ENCODE peak calls at places on chromosomes 1 and 21, in five cellular contexts. N is IMR-90, W is SK-N-SH, Y is K562, O is GM12878. M is an unnamed sample.

GRCh38 chr21:45276620-45277019 is 11.1 kb downstream of the POFUT2 start:
- DNase-seq in N (no peak), W (no peak), Y (no peak), O (no peak), M (no peak)

GRCh38 chr1:58041621-58042020 is 504.9 kb downstream of the OMA1 start:
- DNase-seq in N (no peak), W (no peak), Y (no peak), O (no peak), M (no peak)

GRCh38 chr1:23598424-23598823 is 39.1 kb upstream of the ID3 start:
- DNase-seq in N (no peak), W (peak; percentile 81), Y (no peak), O (no peak), M (no peak)

GRCh38 chr1:96843196-96843595 is 121.6 kb downstream of the PTBP2 start:
- DNase-seq in N (peak; percentile 57), W (no peak), Y (no peak), O (no peak), M (no peak)

GRCh38 chr1:37890378-37891014 is 31.1 kb upstream of the MTF1 start:
- DNase-seq in N (peak; percentile 43), W (peak; percentile 56), Y (peak; percentile 58), O (peak; percentile 16), M (peak; percentile 14)

GRCh38 chr1:214637722-214638473 is 34.9 kb downstream of the CENPF start:
- DNase-seq in N (peak; percentile 69), W (no peak), Y (peak; percentile 29), O (no peak), M (peak; percentile 43)

GRCh38 chr1:39620659-39621165 is 18.7 kb downstream of the HEYL start:
- DNase-seq in N (no peak), W (no peak), Y (no peak), O (no peak), M (no peak)

GRCh38 chr1:236129315-236129714 is 13.0 kb upstream of the GPR137B start:
- DNase-seq in N (no peak), W (no peak), Y (no peak), O (no peak), M (no peak)

GRCh38 chr1:208174736-208175507 is 69.3 kb downstream of the PLXNA2 start:
- DNase-seq in N (peak; percentile 68), W (no peak), Y (no peak), O (no peak), M (no peak)

GRCh38 chr1:6923012-6923805 is 138.0 kb downstream of the CAMTA1 start:
- DNase-seq in N (no peak), W (no peak), Y (no peak), O (no peak), M (no peak)

GRCh38 chr1:1302951-1303509 is 4.7 kb downstream of the ACAP3 start:
- DNase-seq in N (no peak), W (no peak), Y (no peak), O (no peak), M (no peak)

GRCh38 chr1:169003864-169004516 is 102.5 kb upstream of the ATP1B1 start:
- DNase-seq in N (no peak), W (no peak), Y (no peak), O (no peak), M (peak; percentile 23)
- TF ChIP-seq RCOR1 in N (no peak), W (no peak), Y (no peak), O (no peak), M (no peak)

GRCh38 chr1:74468982-74469603 is 43.3 kb downstream of the LRRC53 start:
- DNase-seq in N (peak; percentile 56), W (peak; percentile 66), Y (peak; percentile 15), O (no peak), M (peak; percentile 35)
- TF ChIP-seq CTCF in N (peak; percentile 71), W (peak; percentile 75), Y (peak; percentile 50), O (peak; percentile 48), M (peak; percentile 50)

GRCh38 chr1:237500566-237500965 is 390.2 kb downstream of the ZP4 start:
- DNase-seq in N (no peak), W (no peak), Y (no peak), O (no peak), M (no peak)
- TF ChIP-seq RCOR1 in N (no peak), W (no peak), Y (no peak), O (no peak), M (no peak)

GRCh38 chr21:46399129-46399528 is 59.6 kb upstream of the DIP2A start:
- DNase-seq in N (no peak), W (no peak), Y (no peak), O (no peak), M (no peak)

GRCh38 chr21:46404306-46404705 is 54.4 kb upstream of the DIP2A start:
- DNase-seq in N (no peak), W (no peak), Y (no peak), O (no peak), M (no peak)

GRCh38 chr21:46401186-46401910 is 57.3 kb upstream of the DIP2A start:
- DNase-seq in N (no peak), W (no peak), Y (no peak), O (no peak), M (no peak)

GRCh38 chr21:46399686-46400085 is 59.0 kb upstream of the DIP2A start:
- DNase-seq in N (no peak), W (no peak), Y (no peak), O (no peak), M (no peak)

DNA sequence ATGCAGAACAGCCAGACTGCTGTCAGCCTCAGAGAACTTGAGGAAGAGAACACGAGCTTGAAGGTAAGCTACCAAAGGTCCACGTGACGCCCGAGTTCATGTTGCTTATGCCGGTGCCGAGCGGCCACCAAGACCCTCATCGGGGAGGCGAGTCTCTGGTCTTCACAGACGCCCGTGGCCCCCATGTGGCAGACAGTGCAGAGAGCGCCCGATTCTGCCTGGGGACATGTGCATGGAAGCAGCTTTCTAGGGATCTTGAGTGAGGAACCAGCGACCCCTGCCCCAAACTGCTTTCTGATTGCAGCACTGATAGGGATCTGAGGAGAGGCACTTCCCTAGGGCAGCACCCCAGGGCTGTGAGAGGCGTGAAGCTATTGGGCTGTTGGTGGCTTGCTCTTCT is 56.3 kb upstream of the DIP2A start:
- DNase-seq in N (no peak), W (no peak), Y (no peak), O (no peak), M (no peak)
- TF ChIP-seq CTCF in N (no peak), W (no peak), Y (peak; percentile 3), O (no peak), M (no peak)

GRCh38 chr1:210571356-210572334 is 242.9 kb downstream of the HHAT start:
- DNase-seq in N (no peak), W (peak; percentile 36), Y (no peak), O (no peak), M (no peak)
- TF ChIP-seq RCOR1 in N (no peak), W (peak; percentile 62), Y (no peak), O (no peak), M (no peak)

DNA sequence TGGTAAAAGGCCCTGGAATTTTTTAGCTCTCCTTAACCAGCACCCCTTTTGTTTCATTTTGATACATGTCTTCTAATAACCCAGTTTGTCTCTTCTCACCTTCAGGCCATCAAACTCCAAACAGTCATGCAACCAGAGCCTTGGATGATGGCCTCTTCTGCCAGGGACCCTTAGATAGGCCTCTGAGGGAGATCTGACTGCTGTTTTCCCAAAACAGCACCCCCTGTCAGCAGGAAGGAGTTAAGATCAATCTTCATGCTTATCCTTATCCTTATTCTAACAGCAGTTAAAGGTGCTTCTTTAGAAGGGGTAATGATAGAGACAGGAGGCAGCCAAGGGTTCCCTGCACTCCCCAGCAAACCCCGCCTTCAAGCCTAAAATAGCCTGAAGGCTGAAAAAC is 49.5 kb upstream of the VANGL1 start:
- DNase-seq in N (no peak), W (no peak), Y (no peak), O (no peak), M (no peak)
- TF ChIP-seq CTCF in N (peak; percentile 1), W (peak; percentile 9), Y (no peak), O (no peak), M (no peak)

GRCh38 chr1:119532324-119532910 is 25.4 kb downstream of the HSD3B1 start:
- DNase-seq in N (no peak), W (no peak), Y (no peak), O (no peak), M (no peak)

GRCh38 chr1:119535381-119535780 is 28.4 kb downstream of the HSD3B1 start:
- DNase-seq in N (no peak), W (no peak), Y (no peak), O (no peak), M (no peak)

GRCh38 chr1:119531606-119532323 is 24.8 kb downstream of the HSD3B1 start:
- DNase-seq in N (no peak), W (no peak), Y (no peak), O (no peak), M (no peak)
- TF ChIP-seq RCOR1 in N (no peak), W (no peak), Y (no peak), O (no peak), M (no peak)

DNA sequence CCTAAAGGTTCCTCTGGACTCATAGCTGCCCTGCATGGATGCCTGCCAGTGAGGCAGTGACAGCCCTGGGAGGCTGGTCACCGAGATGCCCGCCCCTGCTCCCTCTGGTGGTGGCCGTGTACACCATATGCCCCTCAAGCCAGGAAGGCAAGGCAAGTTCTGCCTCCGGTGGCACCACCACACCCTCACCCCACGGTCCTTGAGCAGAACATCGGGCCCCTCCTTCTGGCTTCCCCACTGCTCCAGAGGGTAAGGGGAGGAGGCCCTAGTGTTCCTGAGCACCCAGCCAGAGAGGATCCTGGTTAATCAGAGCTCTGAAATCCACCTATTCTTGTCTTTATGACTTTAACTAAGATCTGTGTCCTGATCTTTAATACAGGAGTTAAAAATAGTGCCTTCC is 1.6 kb upstream of the S100A14 start:
- DNase-seq in N (no peak), W (peak; percentile 82), Y (peak; percentile 68), O (no peak), M (no peak)
- TF ChIP-seq CTCF in N (peak; percentile 60), W (peak; percentile 81), Y (peak; percentile 62), O (peak; percentile 49), M (no peak)

DNA sequence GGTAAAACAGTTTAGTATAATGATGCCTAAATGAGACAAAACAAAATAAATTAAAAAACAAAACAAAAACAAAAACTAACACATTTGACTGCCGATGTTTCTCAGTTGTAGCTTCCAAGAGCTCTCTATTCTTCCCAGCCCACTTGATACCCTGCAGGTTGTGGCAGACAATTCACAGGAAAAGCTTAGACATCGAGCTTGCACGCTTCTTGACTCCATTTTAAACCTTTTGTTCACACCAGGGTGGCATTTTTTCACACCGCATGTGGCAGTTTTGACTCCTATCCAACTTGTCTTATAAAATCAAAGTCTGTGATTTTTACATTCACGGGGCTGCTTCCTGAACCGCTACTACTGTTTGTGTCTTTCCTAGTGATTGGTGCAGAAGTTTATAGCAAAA is 575.9 kb downstream of the USP25 start:
- DNase-seq in N (no peak), W (no peak), Y (no peak), O (no peak), M (no peak)
- TF ChIP-seq RCOR1 in N (no peak), W (no peak), Y (no peak), O (no peak), M (no peak)

GRCh38 chr21:22573834-22574233 is 1575.6 kb downstream of the NCAM2 start:
- DNase-seq in N (no peak), W (no peak), Y (no peak), O (no peak), M (no peak)

GRCh38 chr21:22575165-22575584 is 1577.0 kb downstream of the NCAM2 start:
- DNase-seq in N (no peak), W (peak; percentile 71), Y (peak; percentile 5), O (no peak), M (no peak)
- TF ChIP-seq CTCF in N (no peak), W (peak; percentile 36), Y (peak; percentile 7), O (no peak), M (no peak)

M was measured in A549.